ENCODE peak calls at places on chromosomes 16 and 17, in seven cellular contexts. F is upper lobe of left lung, Z is suprapubic skin, I is sigmoid colon, X is stomach, P is SK-N-SH, J is transverse colon. G is an unnamed sample.

GRCh38 chr17:8534498-8535188 is 95.9 kb downstream of the MYH10 start:
- DNase-seq in F (no peak), Z (no peak), I (no peak), X (no peak), P (no peak), J (no peak), G (no peak)

GRCh38 chr16:10787304-10787703 is 31.3 kb downstream of the TVP23A start:
- DNase-seq in F (no peak), Z (no peak), I (no peak), X (no peak), P (no peak), J (no peak), G (no peak)

GRCh38 chr16:66324785-66325184 is 41.7 kb upstream of the CDH5 start:
- DNase-seq in F (no peak), Z (no peak), I (no peak), X (no peak), P (peak; percentile 79), J (no peak), G (no peak)

GRCh38 chr17:3695129-3695722 is 729 bp downstream of the P2RX5 start:
- DNase-seq in F (no peak), Z (no peak), I (no peak), X (no peak), P (peak; percentile 71), J (peak; percentile 25), G (no peak)

GRCh38 chr17:55037828-55038227 is 69.3 kb downstream of the STXBP4 start:
- DNase-seq in F (no peak), Z (no peak), I (no peak), X (no peak), P (no peak), J (no peak), G (no peak)

GRCh38 chr17:60079401-60079861 is 710 bp upstream of the HEATR6 start:
- DNase-seq in F (no peak), Z (no peak), I (no peak), X (no peak), P (peak; percentile 23), J (no peak), G (no peak)

GRCh38 chr16:55663225-55663624 is 7.4 kb downstream of the SLC6A2 start:
- DNase-seq in F (no peak), Z (peak; percentile 41), I (no peak), X (no peak), P (no peak), J (no peak), G (no peak)

GRCh38 chr16:27347930-27348685 is 34.3 kb downstream of the IL4R start:
- DNase-seq in F (no peak), Z (no peak), I (no peak), X (no peak), P (peak; percentile 73), J (no peak), G (no peak)

GRCh38 chr17:66464921-66465320 is 162.5 kb downstream of the PRKCA start:
- DNase-seq in F (no peak), Z (no peak), I (no peak), X (no peak), P (no peak), J (no peak), G (no peak)

GRCh38 chr17:17474341-17474740 is 2.5 kb upstream of the MED9 start:
- DNase-seq in F (no peak), Z (no peak), I (no peak), X (no peak), P (no peak), J (no peak), G (no peak)

GRCh38 chr17:70308619-70309018 is 139.3 kb downstream of the KCNJ2 start:
- DNase-seq in F (no peak), Z (no peak), I (no peak), X (no peak), P (no peak), J (no peak), G (no peak)

GRCh38 chr16:54506691-54507090 is 220.1 kb upstream of the IRX3 start:
- DNase-seq in F (peak; percentile 27), Z (no peak), I (no peak), X (no peak), P (peak; percentile 63), J (no peak), G (no peak)

DNA sequence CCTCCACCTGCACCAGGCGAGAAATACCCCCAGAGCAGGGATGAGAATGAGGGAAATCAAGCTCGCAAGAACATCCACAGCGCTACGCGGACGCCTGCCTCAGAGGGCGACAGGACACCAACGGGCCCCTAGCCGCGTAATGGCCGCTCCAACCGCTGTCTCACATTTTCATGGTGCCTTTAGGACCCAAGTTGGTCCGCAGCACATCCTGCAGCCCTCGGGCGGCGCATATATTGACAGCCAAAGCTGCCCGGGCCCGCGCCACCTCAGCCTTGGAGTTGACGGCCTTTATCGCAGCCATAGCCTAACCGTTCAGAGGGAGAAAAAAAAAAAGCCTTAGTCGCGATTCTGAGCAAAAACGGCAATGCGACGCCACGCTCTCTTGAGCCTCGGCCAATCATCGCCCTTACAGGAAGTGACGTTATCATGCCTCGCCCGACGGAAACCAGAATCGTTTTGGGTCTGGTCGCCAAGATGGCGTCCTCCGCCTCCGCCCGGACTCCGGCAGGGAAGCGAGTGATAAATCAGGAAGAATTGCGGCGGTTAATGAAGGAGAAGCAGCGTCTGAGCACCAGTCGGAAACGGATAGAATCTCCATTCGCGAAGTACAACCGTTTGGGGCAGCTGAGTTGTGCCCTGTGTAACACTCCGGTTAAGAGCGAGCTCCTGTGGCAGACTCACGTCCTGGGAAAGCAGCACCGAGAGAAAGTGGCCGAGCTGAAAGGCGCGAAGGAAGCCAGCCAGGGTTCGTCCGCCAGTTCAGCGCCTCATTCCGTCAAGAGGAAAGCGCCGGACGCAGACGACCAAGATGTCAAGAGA is at the start of the genes CCT6B and ZNF830:
- DNase-seq in F (peak; percentile 90), Z (peak; percentile 97), I (peak; percentile 97), X (peak; percentile 94), P (peak; percentile 87), J (peak; percentile 94), G (peak; percentile 98)
- TF ChIP-seq EP300 in F (no peak), Z (no peak), I (no peak), X (no peak), P (no peak), J (no peak), G (no peak)

GRCh38 chr17:82287849-82288601 is 14.5 kb upstream of the CSNK1D start:
- DNase-seq in F (peak; percentile 97), Z (no peak), I (peak; percentile 85), X (peak; percentile 90), P (no peak), J (peak; percentile 90), G (peak; percentile 94)

GRCh38 chr17:82288602-82288927 is 15.1 kb upstream of the CSNK1D start:
- DNase-seq in F (no peak), Z (no peak), I (no peak), X (no peak), P (no peak), J (no peak), G (no peak)

GRCh38 chr17:82292251-82293154 is 19.0 kb upstream of the CSNK1D start:
- DNase-seq in F (peak; percentile 98), Z (peak; percentile 98), I (peak; percentile 99), X (peak; percentile 96), P (peak; percentile 100), J (peak; percentile 97), G (peak; percentile 99)

GRCh38 chr17:82291582-82292250 is 18.2 kb upstream of the CSNK1D start:
- DNase-seq in F (no peak), Z (no peak), I (no peak), X (no peak), P (no peak), J (no peak), G (no peak)

DNA sequence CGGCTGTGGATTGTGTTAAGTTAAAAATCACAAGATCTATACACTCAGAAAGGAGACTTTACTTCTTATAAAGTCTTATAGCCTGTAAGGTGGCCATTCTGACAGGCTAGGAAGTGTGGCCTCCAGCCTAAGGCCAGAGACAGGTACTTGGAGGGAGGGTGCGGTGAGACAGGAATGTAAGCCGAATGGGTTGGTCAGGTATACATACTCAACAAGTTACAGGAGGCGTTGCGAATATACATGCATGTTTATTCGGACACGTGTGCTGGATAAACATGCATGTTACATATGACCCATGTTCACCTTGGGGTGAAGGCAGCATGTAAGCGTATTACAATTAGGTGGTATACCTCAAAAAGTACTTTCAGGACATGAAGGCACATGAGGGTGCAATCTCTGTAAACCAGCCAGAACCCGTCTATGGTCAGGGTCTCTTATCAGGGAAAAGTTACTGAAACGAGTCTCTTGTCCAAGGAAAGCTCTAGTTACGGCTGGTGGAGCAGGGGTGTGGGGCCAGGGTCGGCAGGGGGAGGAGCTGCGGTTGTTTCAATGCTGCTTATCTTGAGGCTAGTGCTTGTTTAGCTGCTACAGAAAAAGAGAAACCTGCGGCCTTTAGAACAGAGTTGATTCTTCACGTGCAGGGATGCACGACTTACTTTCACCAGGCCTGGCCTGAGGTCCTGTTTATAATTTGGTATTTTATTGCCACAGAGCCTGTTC is 16.5 kb upstream of the CSNK1D start:
- DNase-seq in F (peak; percentile 62), Z (no peak), I (no peak), X (no peak), P (no peak), J (no peak), G (no peak)
- H3K27ac ChIP-seq in F (peak overlapping the region; percentile 85), Z (no peak overlapping the region), I (no peak overlapping the region), X (peak overlapping the region; percentile 85), P (no peak overlapping the region), J (no peak overlapping the region), G (peak overlapping the region; percentile 79)

DNA sequence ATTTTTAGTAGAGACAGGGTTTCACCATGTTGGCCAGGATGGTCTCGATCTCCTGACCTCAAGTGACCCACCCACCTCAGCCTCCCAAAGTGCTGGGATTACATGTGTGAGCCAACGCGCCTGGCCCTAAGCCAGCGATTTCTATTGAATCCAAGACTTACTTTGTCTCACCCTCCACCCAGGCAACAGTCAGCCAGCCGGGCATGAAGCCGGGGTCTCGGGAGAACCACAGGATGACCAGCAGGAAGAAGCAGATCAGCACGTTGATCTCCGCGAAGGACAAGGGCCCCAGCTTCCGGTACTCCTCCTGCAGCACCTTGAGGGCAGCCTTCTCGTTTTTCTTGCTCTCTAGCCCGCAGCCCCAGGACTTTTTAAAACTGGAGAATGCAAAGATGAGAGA is 17.6 kb downstream of the SLC13A5 start:
- DNase-seq in F (no peak), Z (no peak), I (no peak), X (no peak), P (no peak), J (no peak), G (no peak)
- TF ChIP-seq POLR2AphosphoS5 in F (no peak), Z (no peak), I (no peak), X (no peak), P (no peak), J (no peak), G (no peak)

DNA sequence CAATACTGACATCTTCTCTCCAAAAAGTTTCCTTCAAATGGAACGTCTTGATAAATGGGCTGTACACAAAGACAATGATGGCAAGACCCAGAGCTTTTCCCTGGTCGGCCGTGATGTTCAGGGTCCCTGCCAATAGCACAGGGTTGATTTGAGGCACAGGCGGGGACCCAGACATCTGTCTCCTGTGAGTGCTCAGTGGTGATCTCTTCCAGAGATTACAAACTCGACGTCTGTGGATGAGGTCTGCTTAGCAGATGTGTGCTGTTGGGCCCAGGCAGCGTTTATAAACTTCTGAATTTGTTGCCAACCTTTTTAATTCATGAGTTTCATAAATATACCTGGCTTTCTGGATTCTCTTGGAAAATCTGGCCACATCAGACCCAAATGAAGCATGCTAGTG is 14.9 kb downstream of the CPPED1 start:
- DNase-seq in F (no peak), Z (no peak), I (no peak), X (no peak), P (peak; percentile 77), J (no peak), G (no peak)
- TF ChIP-seq EP300 in F (no peak), Z (no peak), I (no peak), X (no peak), P (peak; percentile 87), J (no peak), G (no peak)